ENCODE peak calls at places on chromosomes 7 and 10, in eight cellular contexts. One of them, this sample, is unnamed.

GRCh38 chr7:1672851-1673486 is 2.9 kb downstream of the ELFN1 start:
- DNase-seq in GM23248: no peak
- DNase-seq in body of pancreas: peak
- DNase-seq in stimulated activated CD4-positive, alpha-beta T cell treated with anti-CD3 and anti-CD28 coated beads, Interleukin-15, amount 100 ng/mL, for 48 hours: no peak
- DNase-seq in EL: no peak
- DNase-seq in K562: no peak
- DNase-seq in WTC11: no peak
- DNase-seq in MCF 10A: no peak
- DNase-seq in this sample: no peak

GRCh38 chr10:9302142-9302746 is 1247.8 kb downstream of the GATA3 start:
- DNase-seq in GM23248: peak
- DNase-seq in body of pancreas: no peak
- DNase-seq in stimulated activated CD4-positive, alpha-beta T cell treated with anti-CD3 and anti-CD28 coated beads, Interleukin-15, amount 100 ng/mL, for 48 hours: no peak
- DNase-seq in EL: peak
- DNase-seq in K562: peak
- DNase-seq in MCF 10A: peak
- DNase-seq in WTC11: no peak
- DNase-seq in this sample: peak

GRCh38 chr7:158117341-158118222 is 470.0 kb downstream of the PTPRN2 start:
- DNase-seq in K562: no peak
- DNase-seq in MCF 10A: no peak
- DNase-seq in body of pancreas: no peak
- DNase-seq in stimulated activated CD4-positive, alpha-beta T cell treated with anti-CD3 and anti-CD28 coated beads, Interleukin-15, amount 100 ng/mL, for 48 hours: no peak
- DNase-seq in GM23248: no peak
- DNase-seq in WTC11: no peak
- DNase-seq in EL: no peak
- DNase-seq in this sample: no peak

GRCh38 chr10:42954776-42955492 is 121.9 kb upstream of the RET start:
- DNase-seq in stimulated activated CD4-positive, alpha-beta T cell treated with anti-CD3 and anti-CD28 coated beads, Interleukin-15, amount 100 ng/mL, for 48 hours: no peak
- DNase-seq in MCF 10A: no peak
- DNase-seq in K562: no peak
- DNase-seq in WTC11: peak
- DNase-seq in EL: no peak
- DNase-seq in GM23248: no peak
- DNase-seq in body of pancreas: no peak
- DNase-seq in this sample: no peak

GRCh38 chr10:128723631-128724205 is 597.5 kb upstream of the MKI67 start:
- DNase-seq in GM23248: no peak
- DNase-seq in stimulated activated CD4-positive, alpha-beta T cell treated with anti-CD3 and anti-CD28 coated beads, Interleukin-15, amount 100 ng/mL, for 48 hours: no peak
- DNase-seq in K562: no peak
- DNase-seq in EL: no peak
- DNase-seq in body of pancreas: no peak
- DNase-seq in WTC11: no peak
- DNase-seq in MCF 10A: no peak
- DNase-seq in this sample: no peak

GRCh38 chr7:1883031-1883761 is 213.1 kb downstream of the ELFN1 start:
- DNase-seq in EL: peak
- DNase-seq in GM23248: peak
- DNase-seq in K562: peak
- DNase-seq in stimulated activated CD4-positive, alpha-beta T cell treated with anti-CD3 and anti-CD28 coated beads, Interleukin-15, amount 100 ng/mL, for 48 hours: no peak
- DNase-seq in WTC11: no peak
- DNase-seq in body of pancreas: no peak
- DNase-seq in MCF 10A: peak
- DNase-seq in this sample: no peak

GRCh38 chr10:10830316-10831061 is 187.2 kb upstream of the CELF2 start:
- DNase-seq in EL: peak
- DNase-seq in GM23248: peak
- DNase-seq in MCF 10A: peak
- DNase-seq in WTC11: no peak
- DNase-seq in K562: no peak
- DNase-seq in body of pancreas: no peak
- DNase-seq in stimulated activated CD4-positive, alpha-beta T cell treated with anti-CD3 and anti-CD28 coated beads, Interleukin-15, amount 100 ng/mL, for 48 hours: no peak
- DNase-seq in this sample: no peak

GRCh38 chr10:74453151-74453550 is 302.1 kb downstream of the ADK start:
- DNase-seq in EL: no peak
- DNase-seq in K562: no peak
- DNase-seq in body of pancreas: peak
- DNase-seq in MCF 10A: no peak
- DNase-seq in stimulated activated CD4-positive, alpha-beta T cell treated with anti-CD3 and anti-CD28 coated beads, Interleukin-15, amount 100 ng/mL, for 48 hours: no peak
- DNase-seq in GM23248: no peak
- DNase-seq in WTC11: no peak
- DNase-seq in this sample: no peak

GRCh38 chr7:37320140-37320839 is 128.4 kb downstream of the ELMO1 start:
- DNase-seq in MCF 10A: peak
- DNase-seq in body of pancreas: no peak
- DNase-seq in K562: no peak
- DNase-seq in WTC11: no peak
- DNase-seq in stimulated activated CD4-positive, alpha-beta T cell treated with anti-CD3 and anti-CD28 coated beads, Interleukin-15, amount 100 ng/mL, for 48 hours: no peak
- DNase-seq in EL: no peak
- DNase-seq in GM23248: no peak
- DNase-seq in this sample: no peak

GRCh38 chr10:93061594-93062498 is 1.2 kb downstream of the CYP26C1 start:
- DNase-seq in EL: no peak
- DNase-seq in GM23248: peak
- DNase-seq in WTC11: no peak
- DNase-seq in body of pancreas: no peak
- DNase-seq in K562: no peak
- DNase-seq in MCF 10A: no peak
- DNase-seq in stimulated activated CD4-positive, alpha-beta T cell treated with anti-CD3 and anti-CD28 coated beads, Interleukin-15, amount 100 ng/mL, for 48 hours: no peak
- DNase-seq in this sample: peak